ENCODE peak calls at places on chromosome 10, in nine cellular contexts. M, H, S, V, B, D, I, C and Q are unnamed samples.

GRCh38 chr10:69490876-69491275 is 39.6 kb downstream of the TSPAN15 start:
- DNase-seq in B (no peak), S (no peak), M (no peak), I (no peak), C (no peak), D (no peak), V (no peak), H (no peak), Q (no peak)

GRCh38 chr10:19043431-19043830 is 5.2 kb upstream of the MALRD1 start:
- DNase-seq in S (no peak), D (no peak), C (no peak), V (no peak), H (no peak), I (no peak), M (no peak), B (no peak), Q (no peak)

GRCh38 chr10:79243211-79244067 is 103.8 kb upstream of the PPIF start:
- DNase-seq in C (peak; percentile 51), V (peak; percentile 30), M (peak; percentile 94), B (peak; percentile 45), H (peak; percentile 70), I (no peak), D (no peak), S (peak; percentile 76), Q (no peak)

GRCh38 chr10:14025790-14026189 is 304.9 kb downstream of the FRMD4A start:
- DNase-seq in C (no peak), S (no peak), V (no peak), B (no peak), M (no peak), I (no peak), H (no peak), D (no peak), Q (no peak)

GRCh38 chr10:61157182-61157581 is 213.2 kb upstream of the RHOBTB1 start:
- DNase-seq in C (no peak), I (no peak), M (no peak), B (no peak), H (no peak), D (no peak), V (no peak), S (no peak), Q (peak; percentile 34)

GRCh38 chr10:121835376-121835775 is 92.5 kb downstream of the ATE1 start:
- DNase-seq in B (no peak), C (no peak), M (no peak), D (no peak), I (no peak), S (no peak), V (no peak), H (no peak), Q (no peak)

GRCh38 chr10:73950155-73950554 is 39.2 kb downstream of the PLAU start:
- DNase-seq in M (no peak), S (no peak), V (no peak), H (no peak), B (no peak), I (no peak), C (no peak), D (no peak), Q (no peak)

GRCh38 chr10:107340345-107340744 is 175.8 kb upstream of the SORCS1 start:
- DNase-seq in I (no peak), S (no peak), C (no peak), B (no peak), M (no peak), V (no peak), D (no peak), H (no peak), Q (no peak)

GRCh38 chr10:102410427-102411073 is 8.0 kb downstream of the PSD start:
- DNase-seq in B (peak; percentile 52), S (peak; percentile 59), D (no peak), M (peak; percentile 90), V (no peak), H (no peak), I (peak; percentile 80), C (peak; percentile 47), Q (no peak)

GRCh38 chr10:74977913-74978847 is 133.3 kb upstream of the SAMD8 start:
- DNase-seq in I (no peak), V (no peak), M (no peak), H (no peak), C (peak; percentile 57), D (no peak), B (no peak), S (no peak), Q (no peak)

GRCh38 chr10:87860156-87860795 is 3.1 kb downstream of the KLLN start:
- DNase-seq in V (peak; percentile 12), C (peak; percentile 50), I (peak; percentile 64), H (no peak), B (no peak), D (peak; percentile 78), M (peak; percentile 37), S (no peak), Q (no peak)

GRCh38 chr10:80468806-80469421 is 14.8 kb downstream of the TSPAN14 start:
- DNase-seq in D (no peak), B (no peak), V (no peak), M (no peak), H (no peak), C (no peak), S (peak; percentile 71), I (no peak), Q (no peak)

GRCh38 chr10:3935933-3936359 is 150.9 kb upstream of the KLF6 start:
- DNase-seq in C (no peak), H (no peak), I (no peak), M (no peak), S (no peak), B (no peak), V (no peak), D (no peak), Q (no peak)

GRCh38 chr10:44986670-44987069 is 8.1 kb upstream of the DEPP1 start:
- DNase-seq in H (no peak), B (no peak), C (no peak), D (no peak), I (no peak), V (no peak), M (no peak), S (no peak), Q (no peak)

GRCh38 chr10:29130190-29130673 is 158.6 kb upstream of the LYZL1 start:
- DNase-seq in B (no peak), D (no peak), I (no peak), S (no peak), M (peak; percentile 53), H (no peak), V (no peak), C (no peak), Q (no peak)

GRCh38 chr10:21194510-21194993 is 297.4 kb upstream of the NEBL start:
- DNase-seq in V (no peak), M (no peak), B (no peak), I (no peak), C (no peak), S (no peak), H (no peak), D (no peak), Q (no peak)

GRCh38 chr10:95767884-95768556 is 12.1 kb downstream of the ENTPD1 start:
- DNase-seq in H (no peak), V (no peak), B (no peak), M (no peak), D (no peak), I (no peak), C (no peak), S (no peak), Q (no peak)

GRCh38 chr10:3906511-3907111 is 121.6 kb upstream of the KLF6 start:
- DNase-seq in S (peak; percentile 34), B (no peak), M (no peak), H (no peak), V (no peak), D (peak; percentile 89), I (no peak), C (no peak), Q (no peak)

GRCh38 chr10:9786101-9786500 is 1231.6 kb upstream of the CELF2 start:
- DNase-seq in C (no peak), B (no peak), D (no peak), I (no peak), S (no peak), V (no peak), M (no peak), H (no peak), Q (no peak)

GRCh38 chr10:76649723-76650127 is 987.9 kb downstream of the KCNMA1 start:
- DNase-seq in I (no peak), C (no peak), H (no peak), B (no peak), V (no peak), S (no peak), M (no peak), D (no peak), Q (no peak)

GRCh38 chr10:49609283-49610014 is 661 bp upstream of the SLC18A3 start:
- DNase-seq in H (no peak), S (no peak), D (no peak), C (no peak), M (peak; percentile 92), V (no peak), I (peak; percentile 7), B (peak; percentile 52), Q (no peak)

GRCh38 chr10:29104661-29105369 is 184.1 kb upstream of the LYZL1 start:
- DNase-seq in V (no peak), B (no peak), M (no peak), D (no peak), H (no peak), C (no peak), S (no peak), I (no peak), Q (no peak)

GRCh38 chr10:17062493-17063487 is 66.8 kb downstream of the CUBN start:
- DNase-seq in I (no peak), V (no peak), D (peak; percentile 93), S (no peak), C (no peak), H (no peak), M (peak; percentile 2), B (no peak), Q (no peak)

GRCh38 chr10:124653311-124653710 is 90.9 kb downstream of the FAM53B start:
- DNase-seq in D (no peak), V (no peak), C (no peak), B (no peak), I (no peak), M (no peak), H (no peak), S (no peak), Q (no peak)

GRCh38 chr10:102691701-102692100 is 22.5 kb downstream of the ARL3 start:
- DNase-seq in S (no peak), D (no peak), M (no peak), B (no peak), H (no peak), V (no peak), C (no peak), I (no peak), Q (no peak)

GRCh38 chr10:42488416-42488815 is 150.0 kb downstream of the ZNF33B start:
- DNase-seq in C (no peak), B (no peak), H (no peak), V (no peak), D (no peak), M (no peak), I (no peak), S (no peak), Q (no peak)

GRCh38 chr10:78802866-78803265 is 265.9 kb upstream of the ZMIZ1 start:
- DNase-seq in M (peak; percentile 55), H (no peak), D (no peak), S (no peak), B (no peak), C (no peak), V (no peak), I (no peak), Q (no peak)

GRCh38 chr10:23088609-23089008 is 6.8 kb upstream of the MSRB2 start:
- DNase-seq in S (no peak), I (no peak), C (no peak), M (no peak), B (no peak), V (no peak), H (no peak), D (no peak), Q (no peak)

GRCh38 chr10:86162036-86162435 is 204.6 kb downstream of the GRID1 start:
- DNase-seq in D (no peak), H (no peak), B (no peak), M (no peak), C (no peak), S (no peak), I (no peak), V (no peak), Q (no peak)

GRCh38 chr10:70849582-70850016 is 33.9 kb downstream of the SGPL1 start:
- DNase-seq in H (no peak), M (no peak), D (no peak), C (no peak), I (no peak), S (no peak), B (no peak), V (no peak), Q (no peak)